ENCODE peak calls at places on chromosomes 7 and 10, in seven cellular contexts. L, Q, A, G, B, P and V are unnamed samples.

GRCh38 chr7:57868771-57869483 is 418.9 kb downstream of the ZNF716 start:
- DNase-seq in L (no peak), Q (no peak), A (no peak), P (peak; percentile 33), B (peak; percentile 0), G (no peak), V (no peak)

GRCh38 chr7:157020514-157021070 is 10.1 kb upstream of the MNX1 start:
- DNase-seq in L (no peak), B (no peak), A (no peak), Q (no peak), P (no peak), G (peak; percentile 41), V (no peak)

GRCh38 chr7:83947260-83947659 is 247.3 kb downstream of the SEMA3A start:
- DNase-seq in L (no peak), Q (peak; percentile 17), B (peak; percentile 6), G (peak; percentile 71), A (peak; percentile 29), P (no peak), V (no peak)

GRCh38 chr7:141571059-141571458 is 19.8 kb downstream of the AGK start:
- DNase-seq in Q (no peak), P (no peak), L (no peak), A (no peak), G (no peak), B (no peak), V (no peak)

GRCh38 chr7:100902638-100903037 is 7.0 kb upstream of the ACHE start:
- DNase-seq in G (no peak), P (no peak), B (no peak), L (no peak), A (no peak), Q (no peak), V (no peak)

GRCh38 chr7:91288208-91288824 is 24.1 kb downstream of the FZD1 start:
- DNase-seq in B (no peak), G (peak; percentile 65), A (peak; percentile 79), L (no peak), Q (peak; percentile 44), P (peak; percentile 71), V (no peak)

GRCh38 chr7:4882742-4883351 is 669 bp downstream of the RADIL start:
- DNase-seq in P (no peak), Q (peak; percentile 9), L (peak; percentile 12), G (no peak), A (no peak), B (peak; percentile 20), V (no peak)

GRCh38 chr10:36048236-36048635 is 406.1 kb upstream of the FZD8 start:
- DNase-seq in A (no peak), B (no peak), L (no peak), G (no peak), P (no peak), Q (no peak), V (no peak)

GRCh38 chr7:73992104-73992562 is 35.8 kb upstream of the ELN start:
- DNase-seq in P (peak; percentile 93), G (no peak), A (no peak), B (no peak), Q (peak; percentile 88), L (no peak), V (no peak)

GRCh38 chr10:76297787-76298281 is 866.4 kb downstream of the LRMDA start:
- DNase-seq in Q (no peak), B (no peak), G (no peak), L (no peak), P (no peak), A (no peak), V (no peak)

GRCh38 chr7:50379082-50379481 is 71.1 kb downstream of the FIGNL1 start:
- DNase-seq in L (no peak), B (no peak), A (no peak), P (no peak), G (peak; percentile 90), Q (no peak), V (no peak)

GRCh38 chr10:35752469-35753450 is 110.7 kb upstream of the FZD8 start:
- DNase-seq in A (no peak), L (no peak), P (no peak), Q (peak; percentile 60), G (no peak), B (no peak), V (no peak)

GRCh38 chr7:145123502-145123901 is 287.6 kb upstream of the TPK1 start:
- DNase-seq in G (no peak), A (no peak), P (no peak), Q (no peak), L (no peak), B (no peak), V (no peak)

GRCh38 chr7:30800785-30801252 is 29.6 kb downstream of the MINDY4 start:
- DNase-seq in L (peak; percentile 69), G (peak; percentile 56), P (no peak), Q (peak; percentile 88), B (peak; percentile 79), A (peak; percentile 73), V (peak; percentile 27)

GRCh38 chr7:137403282-137403681 is 59.7 kb upstream of the PTN start:
- DNase-seq in B (no peak), P (no peak), G (peak; percentile 28), Q (no peak), A (no peak), L (no peak), V (no peak)

GRCh38 chr10:99330675-99330924 is 1.4 kb downstream of the CNNM1 start:
- DNase-seq in A (no peak), L (no peak), P (no peak), G (no peak), B (no peak), Q (no peak), V (no peak)

GRCh38 chr7:112422842-112423496 is 27.3 kb upstream of the IFRD1 start:
- DNase-seq in L (peak; percentile 20), Q (peak; percentile 96), G (peak; percentile 83), P (peak; percentile 90), A (peak; percentile 62), B (peak; percentile 59), V (no peak)

GRCh38 chr7:151117565-151117964 is 31.3 kb downstream of the AGAP3 start:
- DNase-seq in L (no peak), P (no peak), B (no peak), A (no peak), Q (no peak), G (no peak), V (peak; percentile 64)

GRCh38 chr10:133618851-133619250 is 7.7 kb downstream of the FRG2B start:
- DNase-seq in L (no peak), P (no peak), G (no peak), A (no peak), B (no peak), Q (no peak), V (no peak)

GRCh38 chr7:70432567-70433001 is 699.4 kb upstream of the GALNT17 start:
- DNase-seq in A (no peak), G (no peak), Q (no peak), B (no peak), L (no peak), P (no peak), V (no peak)

GRCh38 chr10:28503114-28503513 is 29.8 kb upstream of the WAC start:
- DNase-seq in B (no peak), L (no peak), Q (no peak), G (no peak), A (peak; percentile 90), P (no peak), V (no peak)

GRCh38 chr10:4512557-4513286 is 313.3 kb upstream of the AKR1E2 start:
- DNase-seq in P (peak; percentile 48), A (peak; percentile 69), B (peak; percentile 33), G (peak; percentile 36), Q (peak; percentile 85), L (no peak), V (no peak)

DNA sequence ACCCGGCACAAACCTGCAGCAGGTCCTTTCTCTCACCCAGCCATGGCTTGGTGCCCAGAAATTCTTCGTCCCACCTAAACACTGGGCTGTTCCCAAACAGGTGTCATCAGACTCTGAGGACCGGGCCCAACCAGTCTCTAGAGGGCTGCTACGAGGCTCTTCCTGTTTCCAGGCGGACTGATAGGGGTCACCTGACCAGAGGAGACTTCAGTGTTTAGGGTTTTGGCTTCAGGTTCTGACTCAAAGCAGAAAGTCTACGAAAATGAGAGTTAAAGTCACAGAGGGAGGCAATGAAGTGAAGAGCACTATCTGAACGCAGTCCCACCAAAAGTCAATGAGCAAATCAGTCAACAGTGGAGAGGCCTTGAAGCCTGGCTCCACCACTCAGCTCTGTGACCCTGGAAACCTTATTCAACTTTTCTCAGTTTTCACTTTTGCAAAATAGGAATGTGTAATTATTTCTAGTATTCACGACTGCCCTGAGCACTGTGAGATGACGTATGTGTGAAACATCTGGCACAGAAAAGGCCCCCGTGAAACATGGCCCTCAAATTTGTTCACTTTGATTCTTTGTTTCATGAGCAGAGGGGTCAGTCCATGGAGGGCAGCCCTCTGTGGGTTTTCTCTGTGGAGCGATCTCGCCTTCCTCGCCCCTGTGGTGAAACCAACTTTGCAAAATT is 189.8 kb upstream of the PDE1C start:
- DNase-seq in P (no peak), G (no peak), L (no peak), Q (no peak), A (no peak), B (no peak), V (no peak)
- H3K4me1 ChIP-seq in P (no peaks in the 10 kb centered on the region), G (no peaks in the 10 kb centered on the region), L (no peaks in the 10 kb centered on the region), Q (no peaks in the 10 kb centered on the region), A (no peaks in the 10 kb centered on the region), B (no peaks in the 10 kb centered on the region), V (no peaks in the 10 kb centered on the region)

DNA sequence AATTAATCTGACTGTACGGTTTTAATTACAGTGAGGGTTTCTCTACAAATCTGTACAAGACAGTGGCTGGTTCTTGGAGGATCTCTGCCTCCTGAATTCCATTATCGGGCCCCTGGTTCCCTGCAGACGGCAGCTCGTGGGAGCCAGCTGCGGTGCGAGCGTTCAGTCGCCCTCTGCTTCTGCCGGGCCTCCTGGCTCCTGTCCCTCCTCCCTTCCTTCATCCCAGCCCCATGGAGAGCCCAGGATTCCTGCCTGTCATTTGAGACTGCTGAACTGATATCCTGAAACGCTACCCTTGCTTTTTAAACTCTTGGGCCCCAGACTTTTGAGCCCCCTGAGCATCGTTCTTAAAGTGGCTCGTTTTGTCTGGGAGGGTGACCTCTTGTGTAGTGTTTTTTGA is 6.6 kb upstream of the DLX6 start:
- DNase-seq in A (no peak), P (no peak), B (no peak), G (peak; percentile 65), L (peak; percentile 40), Q (no peak), V (no peak)
- H3K4me1 ChIP-seq in A (no peaks in the 10 kb centered on the region), P (no peaks in the 10 kb centered on the region), B (no peaks in the 10 kb centered on the region), G (no peaks in the 10 kb centered on the region), L (peaks cover 5% of the 10 kb centered on the region), Q (no peaks in the 10 kb centered on the region), V (peaks cover 2% of the 10 kb centered on the region)

GRCh38 chr10:122078326-122078725 is 89.4 kb downstream of the TACC2 start:
- DNase-seq in Q (no peak), P (no peak), L (no peak), G (no peak), B (no peak), A (no peak), V (no peak)
- H3K4me1 ChIP-seq in Q (no peaks in the 10 kb centered on the region), P (no peaks in the 10 kb centered on the region), L (no peaks in the 10 kb centered on the region), G (no peaks in the 10 kb centered on the region), B (no peaks in the 10 kb centered on the region), A (peaks cover 4% of the 10 kb centered on the region), V (no peaks in the 10 kb centered on the region)

DNA sequence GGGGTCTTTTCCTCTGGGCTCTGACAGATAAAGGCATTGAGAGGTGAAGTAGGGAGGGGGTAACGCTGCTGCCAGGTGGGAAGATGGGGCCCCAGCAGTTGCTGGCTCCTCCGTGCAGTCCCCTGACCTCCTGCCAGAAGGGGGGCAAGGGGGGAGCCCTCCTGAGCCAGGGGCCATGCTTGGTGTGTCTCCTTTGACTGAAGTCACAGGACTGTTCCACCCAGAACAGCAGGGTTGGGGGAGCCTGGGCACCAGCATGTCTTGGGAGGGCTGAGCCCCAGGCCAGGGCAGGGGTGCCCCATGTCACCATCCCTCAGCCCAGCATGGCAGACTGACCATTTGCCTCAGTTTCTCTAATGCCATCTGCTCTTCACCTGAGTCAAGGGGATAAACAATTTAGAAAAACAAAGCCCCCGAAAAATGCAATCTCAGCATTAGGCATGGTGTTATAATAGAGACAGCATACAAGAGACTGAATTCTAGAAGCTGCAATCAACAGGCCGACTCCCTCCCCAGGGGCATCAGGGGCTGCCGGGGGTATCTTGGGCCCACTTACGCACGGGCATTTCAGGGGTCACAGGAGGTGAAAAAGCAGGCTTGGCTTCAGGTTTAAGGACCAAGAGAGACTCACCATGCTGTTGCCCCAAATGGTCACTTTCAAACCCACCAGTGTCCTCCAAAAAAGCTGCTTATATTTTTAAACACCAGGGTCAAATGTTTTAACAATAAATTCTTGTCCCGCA is 108.6 kb upstream of the GPR26 start:
- DNase-seq in B (no peak), L (no peak), Q (no peak), G (no peak), A (no peak), P (no peak), V (no peak)
- H3K4me1 ChIP-seq in B (no peaks in the 10 kb centered on the region), L (peaks cover 10% of the 10 kb centered on the region), Q (no peaks in the 10 kb centered on the region), G (no peaks in the 10 kb centered on the region), A (no peaks in the 10 kb centered on the region), P (no peaks in the 10 kb centered on the region), V (no peaks in the 10 kb centered on the region)